ENCODE peak calls at places on chromosomes 13 and 19, in five cellular contexts. Q, O, C, J and D are unnamed samples.

GRCh38 chr13:45055198-45055901 is 65.0 kb upstream of the GTF2F2 start:
- DNase-seq in Q (peak; percentile 24), O (no peak), C (no peak), J (no peak), D (peak; percentile 70)

GRCh38 chr13:33838567-33839131 is 20.7 kb downstream of the RFC3 start:
- DNase-seq in Q (no peak), O (no peak), C (no peak), J (no peak), D (no peak)

GRCh38 chr13:26050568-26051230 is 1.1 kb downstream of the SHISA2 start:
- DNase-seq in Q (no peak), O (no peak), C (no peak), J (no peak), D (no peak)

GRCh38 chr19:8965887-8966286 is 44.3 kb downstream of the MUC16 start:
- DNase-seq in Q (no peak), O (no peak), C (no peak), J (peak; percentile 30), D (no peak)

GRCh38 chr13:59873856-59874255 is 289.9 kb downstream of the DIAPH3 start:
- DNase-seq in Q (no peak), O (no peak), C (no peak), J (no peak), D (no peak)

GRCh38 chr13:22736084-22736767 is 444.6 kb upstream of the SGCG start:
- DNase-seq in Q (no peak), O (no peak), C (no peak), J (no peak), D (no peak)

GRCh38 chr19:11767633-11768133 is 883 bp downstream of the ZNF441 start:
- DNase-seq in Q (peak; percentile 31), O (peak; percentile 72), C (no peak), J (peak; percentile 34), D (no peak)

GRCh38 chr19:54521022-54521859 is 18.6 kb downstream of the LAIR2 start:
- DNase-seq in Q (peak; percentile 65), O (no peak), C (no peak), J (no peak), D (no peak)

GRCh38 chr19:36151144-36152051 is 849 bp downstream of the COX7A1 start:
- DNase-seq in Q (no peak), O (no peak), C (no peak), J (no peak), D (no peak)

GRCh38 chr13:107563099-107563925 is 652.0 kb downstream of the LIG4 start:
- DNase-seq in Q (no peak), O (peak; percentile 0), C (no peak), J (no peak), D (no peak)

GRCh38 chr13:46905249-46905648 is 8.4 kb upstream of the HTR2A start:
- DNase-seq in Q (no peak), O (no peak), C (peak; percentile 2), J (no peak), D (no peak)

GRCh38 chr19:6066661-6067646 is 43.3 kb downstream of the RFX2 start:
- DNase-seq in Q (no peak), O (peak; percentile 97), C (no peak), J (peak; percentile 42), D (no peak)

GRCh38 chr13:35785563-35786327 is 309.3 kb upstream of the MAB21L1 start:
- DNase-seq in Q (no peak), O (no peak), C (no peak), J (no peak), D (no peak)

GRCh38 chr19:43668406-43669158 is 1.4 kb downstream of the PLAUR start:
- DNase-seq in Q (peak; percentile 95), O (peak; percentile 96), C (peak; percentile 100), J (peak; percentile 98), D (peak; percentile 98)

GRCh38 chr13:110421061-110421460 is 114.0 kb downstream of the COL4A2 start:
- DNase-seq in Q (no peak), O (no peak), C (no peak), J (no peak), D (no peak)

GRCh38 chr13:28401303-28402056 is 93.4 kb downstream of the FLT1 start:
- DNase-seq in Q (peak; percentile 62), O (no peak), C (no peak), J (no peak), D (no peak)

GRCh38 chr13:81602236-81602635 is 1261.3 kb upstream of the SPRY2 start:
- DNase-seq in Q (no peak), O (no peak), C (no peak), J (no peak), D (no peak)

GRCh38 chr13:47372742-47373141 is 475.9 kb upstream of the HTR2A start:
- DNase-seq in Q (no peak), O (no peak), C (no peak), J (no peak), D (no peak)

GRCh38 chr19:16641695-16642094 is 13.7 kb upstream of the MED26 start:
- DNase-seq in Q (no peak), O (no peak), C (no peak), J (no peak), D (no peak)

GRCh38 chr13:101919541-101920306 is 467.2 kb downstream of the ITGBL1 start:
- DNase-seq in Q (no peak), O (no peak), C (no peak), J (no peak), D (no peak)

GRCh38 chr13:32164622-32165268 is 133.2 kb downstream of the FRY start:
- DNase-seq in Q (peak; percentile 11), O (peak; percentile 69), C (peak; percentile 10), J (peak; percentile 54), D (peak; percentile 75)

GRCh38 chr19:31037311-31037710 is 311.9 kb downstream of the TSHZ3 start:
- DNase-seq in Q (no peak), O (no peak), C (no peak), J (no peak), D (no peak)

GRCh38 chr19:23527797-23528196 is 132.5 kb upstream of the ZNF91 start:
- DNase-seq in Q (peak; percentile 27), O (no peak), C (no peak), J (no peak), D (no peak)

GRCh38 chr13:101654916-101655315 is 202.4 kb downstream of the ITGBL1 start:
- DNase-seq in Q (no peak), O (no peak), C (no peak), J (no peak), D (no peak)

GRCh38 chr13:40401911-40402776 is 264.3 kb downstream of the FOXO1 start:
- DNase-seq in Q (peak; percentile 74), O (peak; percentile 88), C (no peak), J (peak; percentile 49), D (peak; percentile 64)

GRCh38 chr13:40666058-40666904 is at the start of gene FOXO1:
- DNase-seq in Q (no peak), O (peak; percentile 51), C (no peak), J (peak; percentile 98), D (peak; percentile 58)

GRCh38 chr13:99495478-99496321 is 5.6 kb upstream of the TM9SF2 start:
- DNase-seq in Q (no peak), O (peak; percentile 6), C (no peak), J (no peak), D (no peak)

GRCh38 chr19:53982056-53982455 is 9.4 kb upstream of the CACNG6 start:
- DNase-seq in Q (no peak), O (no peak), C (no peak), J (no peak), D (no peak)

GRCh38 chr13:22693691-22694090 is 487.1 kb upstream of the SGCG start:
- DNase-seq in Q (no peak), O (no peak), C (no peak), J (no peak), D (no peak)

GRCh38 chr13:94210826-94211225 is 268.7 kb downstream of the DCT start:
- DNase-seq in Q (no peak), O (no peak), C (no peak), J (no peak), D (no peak)

GRCh38 chr19:56261145-56261544 is 11.4 kb upstream of the EDDM13 start:
- DNase-seq in Q (no peak), O (no peak), C (no peak), J (no peak), D (no peak)

GRCh38 chr13:76349700-76350099 is 536.5 kb downstream of the KCTD12 start:
- DNase-seq in Q (no peak), O (no peak), C (no peak), J (no peak), D (no peak)
- TF ChIP-seq SP1 in Q (no peak), O (no peak), C (no peak), J (no peak), D (no peak)

DNA sequence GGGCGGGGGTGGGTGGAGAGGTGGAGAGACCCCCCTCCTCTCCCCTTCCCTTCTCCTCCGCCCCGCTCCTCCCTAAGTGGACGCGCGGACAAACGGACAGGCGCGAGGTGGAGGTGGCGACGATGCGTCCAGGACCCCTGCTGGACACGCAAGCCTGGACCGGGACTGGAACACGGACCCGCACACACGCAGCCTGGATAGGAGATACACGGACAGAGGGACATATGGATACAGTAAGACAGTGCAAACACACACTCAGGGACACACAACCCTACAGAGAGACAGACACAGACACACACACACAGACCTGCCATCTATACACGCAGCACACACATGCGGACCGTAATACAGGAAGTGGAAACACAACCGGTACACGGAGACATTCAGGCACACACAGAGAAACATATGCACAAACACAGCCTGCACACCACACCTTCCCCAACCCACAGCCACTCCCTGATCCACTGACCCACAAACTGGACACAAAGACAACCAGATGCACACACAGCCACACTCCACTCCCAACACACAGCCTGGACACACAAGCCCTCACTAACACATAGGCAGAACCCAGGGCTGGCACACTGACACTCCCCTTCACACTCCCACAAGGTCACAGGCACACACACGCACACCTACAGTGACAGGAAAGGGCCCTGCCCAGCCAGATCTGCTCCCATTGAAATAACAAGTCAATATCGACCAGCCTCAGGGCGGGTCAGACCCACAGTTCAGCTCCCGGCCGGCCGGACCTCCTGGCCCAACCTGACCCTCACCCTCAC is 696 bp upstream of the ERFL start:
- DNase-seq in Q (no peak), O (no peak), C (no peak), J (peak; percentile 67), D (no peak)
- TF ChIP-seq RAD21 in Q (no peak), O (no peak), C (no peak), J (no peak), D (no peak)

DNA sequence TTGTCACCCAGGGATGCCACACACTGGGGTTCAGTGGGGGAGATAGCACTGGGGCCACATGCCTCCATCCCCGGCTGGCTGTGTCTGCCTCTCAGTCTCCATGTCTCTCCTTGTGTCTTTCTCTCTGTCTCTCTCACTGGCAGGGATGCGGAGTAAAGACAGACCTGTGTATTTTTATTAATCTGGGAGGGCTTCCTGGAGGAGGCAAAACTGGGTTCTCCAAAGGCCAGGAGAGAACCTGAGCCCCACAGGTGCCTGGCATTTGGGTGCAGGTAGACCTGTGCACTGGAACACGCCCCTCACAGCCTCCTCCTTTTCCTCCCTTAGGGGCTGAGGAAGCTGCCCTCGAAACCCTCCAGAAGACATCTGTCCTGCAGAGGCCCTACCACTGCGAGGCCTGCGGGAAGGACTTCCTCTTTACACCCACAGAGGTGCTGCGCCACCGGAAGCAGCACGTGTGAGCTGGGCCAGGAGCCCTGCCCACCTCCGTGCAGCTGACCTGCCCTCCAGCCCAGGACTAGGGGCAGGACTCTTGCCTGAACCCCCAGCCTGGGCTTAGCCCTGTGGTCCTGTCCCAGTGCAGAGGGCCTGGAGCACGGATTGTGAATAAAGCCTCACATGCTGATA is 32.7 kb downstream of the DHX34 start:
- DNase-seq in Q (no peak), O (no peak), C (no peak), J (no peak), D (no peak)
- TF ChIP-seq MAX in Q (no peak), O (no peak), C (no peak), J (peak; percentile 46), D (no peak)

DNA sequence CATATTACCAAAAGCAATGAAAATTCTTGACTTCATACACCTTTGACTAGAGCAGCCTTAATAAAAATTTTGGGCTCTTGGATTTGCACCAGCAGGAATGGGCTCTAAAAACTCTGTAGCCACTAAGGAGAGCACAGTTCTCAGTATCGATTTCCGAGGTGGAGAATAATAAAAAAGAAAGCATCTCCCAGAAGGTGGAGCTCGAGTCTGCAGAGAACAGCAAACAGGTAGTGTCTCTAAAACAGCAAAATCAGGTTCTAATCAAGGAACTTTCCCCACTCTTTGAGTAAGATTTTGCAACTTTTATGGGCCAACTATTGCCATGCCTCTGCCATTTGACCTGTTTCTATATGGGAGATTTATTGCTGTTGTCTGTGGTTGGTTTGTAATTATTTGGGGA is 258.7 kb upstream of the GPC6 start:
- DNase-seq in Q (no peak), O (peak; percentile 18), C (no peak), J (no peak), D (no peak)
- TF ChIP-seq SP1 in Q (no peak), O (no peak), C (no peak), J (no peak), D (no peak)